ENCODE peak calls at places on chromosomes 13 and 19, in ten cellular contexts. O is OCI-LY7; Z is PC-3; U is A549; I is cardiac muscle cell; Y is fibroblast of lung; Q is stomach; C is CD8-positive, alpha-beta T cell; G is tibial nerve; M is left ventricle myocardium inferior. N is an unnamed sample.

GRCh38 chr19:41225238-41226052 is 6.4 kb downstream of the AXL start:
- DNase-seq in O (no peak), Z (peak), U (peak), I (peak), Y (peak), Q (peak), C (peak), G (peak), M (peak), N (no peak)

GRCh38 chr19:677601-678380 is 1.6 kb downstream of the FSTL3 start:
- DNase-seq in O (peak), Z (peak), U (peak), I (no peak), Y (peak), Q (no peak), C (no peak), G (no peak), M (no peak), N (no peak)

GRCh38 chr19:3366761-3367571 is 583 bp downstream of the NFIC start:
- DNase-seq in O (no peak), Z (peak), U (no peak), I (peak), Y (peak), Q (no peak), C (no peak), G (no peak), M (peak), N (peak)

GRCh38 chr13:109979186-109979585 is 192.8 kb upstream of the IRS2 start:
- DNase-seq in O (no peak), Z (peak), U (no peak), I (no peak), Y (no peak), Q (no peak), C (no peak), G (no peak), M (no peak), N (no peak)

GRCh38 chr19:22286151-22286810 is at the start of gene ZNF729:
- DNase-seq in O (no peak), Z (no peak), U (no peak), I (no peak), Y (no peak), Q (no peak), C (no peak), G (no peak), M (no peak), N (no peak)

GRCh38 chr19:3671680-3672574 is 28.3 kb downstream of the PIP5K1C start:
- DNase-seq in O (no peak), Z (no peak), U (no peak), I (no peak), Y (peak), Q (no peak), C (no peak), G (no peak), M (no peak), N (no peak)

GRCh38 chr19:7860166-7860901 is 13.9 kb downstream of the PRR36 start:
- DNase-seq in O (no peak), Z (no peak), U (no peak), I (no peak), Y (no peak), Q (no peak), C (no peak), G (no peak), M (no peak), N (no peak)

GRCh38 chr13:24650157-24650556 is 30.1 kb upstream of the ATP12A start:
- DNase-seq in O (no peak), Z (no peak), U (no peak), I (no peak), Y (peak), Q (no peak), C (no peak), G (no peak), M (no peak), N (no peak)

GRCh38 chr13:114264886-114265611 is 16.4 kb upstream of the UPF3A start:
- DNase-seq in O (no peak), Z (no peak), U (no peak), I (no peak), Y (peak), Q (no peak), C (no peak), G (no peak), M (no peak), N (no peak)

GRCh38 chr13:94813920-94814500 is 101.7 kb upstream of the SOX21 start:
- DNase-seq in O (no peak), Z (no peak), U (no peak), I (no peak), Y (no peak), Q (no peak), C (no peak), G (no peak), M (no peak), N (no peak)

GRCh38 chr19:42176649-42176989 is 40.9 kb downstream of the DEDD2 start:
- DNase-seq in O (no peak), Z (no peak), U (no peak), I (peak), Y (no peak), Q (peak), C (no peak), G (no peak), M (no peak), N (no peak)

GRCh38 chr19:29293292-29293691 is 80.3 kb upstream of the UQCRFS1 start:
- DNase-seq in O (no peak), Z (no peak), U (no peak), I (no peak), Y (no peak), Q (no peak), C (no peak), G (no peak), M (no peak), N (no peak)

GRCh38 chr19:14580623-14581237 is 2.2 kb upstream of the CLEC17A start:
- DNase-seq in O (peak), Z (no peak), U (no peak), I (no peak), Y (no peak), Q (no peak), C (no peak), G (no peak), M (no peak), N (no peak)

DNA sequence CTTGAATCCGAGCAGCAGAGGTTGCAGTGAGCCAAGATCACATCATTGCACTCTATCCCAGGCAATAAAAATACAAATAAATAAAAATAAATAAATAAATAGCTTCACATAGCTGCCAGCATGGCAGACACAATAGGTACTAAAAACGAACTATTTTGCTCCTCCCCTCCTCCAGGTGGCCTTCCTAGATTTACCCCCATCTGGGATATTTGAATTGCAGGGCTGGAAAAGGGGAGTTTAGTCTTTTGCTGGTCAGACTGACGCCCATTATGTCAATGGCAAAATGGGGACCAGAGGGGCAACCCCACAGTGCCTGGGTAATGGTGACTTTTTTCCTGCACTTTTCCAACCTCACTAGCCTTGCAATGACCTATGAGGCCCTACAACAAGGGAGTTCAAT is 640 bp upstream of the GMFG start:
- DNase-seq in O (no peak), Z (no peak), U (no peak), I (no peak), Y (no peak), Q (no peak), C (no peak), G (no peak), M (no peak), N (no peak)
- H3K27ac ChIP-seq in O (peak), Z (no peak), U (no peak), I (no peak), Y (no peak), Q (peak), C (peak), G (peak), M (peak), N (peak)

DNA sequence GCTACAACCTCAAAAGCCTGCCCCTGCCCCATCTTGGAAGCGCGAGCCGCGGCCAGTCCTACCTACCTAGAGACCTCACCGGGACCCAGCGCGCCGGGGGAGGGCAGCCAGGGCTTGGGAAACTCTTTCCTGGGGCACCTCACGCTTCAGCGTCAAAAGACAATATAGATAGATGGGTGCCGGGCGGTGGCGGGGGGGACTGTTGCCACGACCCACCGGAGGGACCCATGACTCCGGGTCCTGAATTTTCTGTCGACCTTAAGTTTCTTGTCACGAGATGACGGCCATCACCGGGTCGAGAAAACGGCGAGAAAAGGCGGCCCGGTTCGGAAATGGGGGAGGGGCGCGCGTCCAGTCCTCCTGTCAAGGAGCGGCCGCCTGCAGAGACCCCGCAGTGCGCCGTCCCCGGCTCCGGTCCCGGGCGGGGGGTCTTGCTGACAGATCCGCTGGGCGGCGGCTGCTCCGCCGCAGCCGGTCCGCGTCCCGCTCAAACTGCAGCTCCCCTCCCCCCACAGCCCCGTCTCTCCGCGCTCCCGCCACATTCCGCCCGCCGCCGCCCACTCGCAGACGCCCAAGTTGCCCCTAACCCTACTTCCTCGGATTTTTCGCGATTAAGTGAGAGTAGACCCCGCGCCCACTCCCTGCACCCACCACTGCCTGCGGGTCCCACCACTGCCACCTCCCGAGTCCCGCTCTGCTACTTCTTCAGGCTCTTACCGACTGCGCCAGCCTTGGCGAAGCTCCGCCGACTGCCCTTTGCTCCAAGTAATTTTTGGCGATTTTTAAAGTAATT is 66.1 kb downstream of the KCNRG start:
- DNase-seq in O (peak), Z (no peak), U (peak), I (peak), Y (no peak), Q (peak), C (peak), G (no peak), M (peak), N (no peak)
- TF ChIP-seq CTCF in O (peak), Z (peak), U (no peak), I (peak), Y (no peak), Q (no peak), C (peak), G (no peak), M (no peak), N (no peak)

GRCh38 chr13:44932171-44932849 is 57.0 kb downstream of the NUFIP1 start:
- DNase-seq in O (no peak), Z (peak), U (no peak), I (no peak), Y (peak), Q (no peak), C (no peak), G (no peak), M (no peak), N (no peak)
- H3K27ac ChIP-seq in O (no peak), Z (peak), U (peak), I (no peak), Y (peak), Q (peak), C (no peak), G (peak), M (peak), N (no peak)

GRCh38 chr19:18339703-18340102 is 695 bp upstream of the PGPEP1 start:
- DNase-seq in O (peak), Z (peak), U (peak), I (no peak), Y (no peak), Q (no peak), C (no peak), G (no peak), M (no peak), N (no peak)

GRCh38 chr19:18338471-18339001 is 1.9 kb upstream of the PGPEP1 start:
- DNase-seq in O (no peak), Z (no peak), U (no peak), I (no peak), Y (no peak), Q (no peak), C (no peak), G (no peak), M (no peak), N (no peak)

GRCh38 chr19:18340237-18340989 is at the start of gene PGPEP1:
- DNase-seq in O (peak), Z (peak), U (peak), I (peak), Y (peak), Q (peak), C (peak), G (peak), M (peak), N (peak)

GRCh38 chr19:18342090-18342632 is 1.8 kb downstream of the PGPEP1 start:
- DNase-seq in O (no peak), Z (no peak), U (no peak), I (no peak), Y (no peak), Q (no peak), C (no peak), G (no peak), M (no peak), N (no peak)

GRCh38 chr19:18340990-18341868 is 831 bp downstream of the PGPEP1 start:
- DNase-seq in O (peak), Z (peak), U (no peak), I (peak), Y (no peak), Q (peak), C (peak), G (peak), M (peak), N (peak)
- TF ChIP-seq CTCF in O (peak), Z (no peak), U (no peak), I (no peak), Y (no peak), Q (no peak), C (no peak), G (no peak), M (peak), N (no peak)

GRCh38 chr19:10963865-10964264 is 3.0 kb downstream of the SMARCA4 start:
- DNase-seq in O (no peak), Z (no peak), U (no peak), I (no peak), Y (no peak), Q (no peak), C (no peak), G (no peak), M (no peak), N (no peak)

GRCh38 chr19:10964903-10965302 is 4.1 kb downstream of the SMARCA4 start:
- DNase-seq in O (no peak), Z (no peak), U (no peak), I (no peak), Y (no peak), Q (no peak), C (no peak), G (no peak), M (no peak), N (no peak)

GRCh38 chr19:10965398-10965797 is 4.6 kb downstream of the SMARCA4 start:
- DNase-seq in O (no peak), Z (no peak), U (no peak), I (no peak), Y (no peak), Q (no peak), C (no peak), G (no peak), M (no peak), N (no peak)

GRCh38 chr19:10968527-10969081 is 7.8 kb downstream of the SMARCA4 start:
- DNase-seq in O (peak), Z (no peak), U (no peak), I (no peak), Y (no peak), Q (no peak), C (no peak), G (no peak), M (no peak), N (no peak)

GRCh38 chr19:10966809-10967208 is 6.0 kb downstream of the SMARCA4 start:
- DNase-seq in O (no peak), Z (no peak), U (no peak), I (no peak), Y (no peak), Q (no peak), C (no peak), G (no peak), M (no peak), N (no peak)
- H3K27ac ChIP-seq in O (peak), Z (no peak), U (no peak), I (no peak), Y (no peak), Q (no peak), C (no peak), G (no peak), M (no peak), N (no peak)

DNA sequence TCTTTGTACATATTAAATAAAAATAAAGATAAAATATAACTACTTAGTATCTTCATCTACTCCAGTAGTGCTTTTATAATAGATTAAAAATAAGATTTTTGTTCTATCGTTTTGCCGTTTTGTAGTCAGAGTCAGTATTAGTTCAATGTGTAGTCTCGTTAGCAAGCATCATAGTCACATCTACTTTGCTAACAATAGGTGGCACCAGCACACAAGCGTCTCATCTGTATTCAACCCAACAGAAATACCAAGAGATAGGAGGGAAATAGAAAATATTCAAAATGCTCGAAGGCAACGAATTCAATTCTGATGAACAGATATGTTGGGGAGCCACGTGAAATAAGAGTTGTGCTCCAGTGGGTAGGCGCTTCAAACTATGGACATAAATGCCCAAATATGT is 21.4 kb upstream of the MICU2 start:
- DNase-seq in O (peak), Z (peak), U (peak), I (no peak), Y (peak), Q (no peak), C (no peak), G (no peak), M (no peak), N (peak)
- TF ChIP-seq CTCF in O (peak), Z (peak), U (peak), I (peak), Y (peak), Q (no peak), C (peak), G (no peak), M (peak), N (peak)

DNA sequence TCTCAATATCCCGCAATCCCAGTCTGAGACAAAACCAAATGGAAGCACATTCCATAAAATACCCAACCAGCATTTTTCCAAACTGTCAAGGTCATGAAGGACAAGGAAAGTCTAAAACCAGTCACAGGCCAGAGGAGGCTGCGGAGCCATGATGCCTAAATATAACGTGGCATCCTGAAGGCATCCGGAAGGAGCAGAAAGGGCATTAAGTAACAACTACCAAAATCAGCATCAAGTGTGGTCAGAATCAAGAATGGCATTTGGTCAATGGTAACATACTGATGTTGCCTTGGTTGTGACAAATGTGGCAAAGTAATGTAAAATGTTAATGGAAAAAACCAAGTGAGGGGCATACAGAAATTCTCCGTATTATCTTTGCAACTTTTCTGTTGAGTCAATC is 3.5 kb upstream of the ATF5 start:
- DNase-seq in O (no peak), Z (no peak), U (no peak), I (no peak), Y (no peak), Q (no peak), C (no peak), G (no peak), M (no peak), N (no peak)
- H3K27ac ChIP-seq in O (peak), Z (no peak), U (no peak), I (no peak), Y (no peak), Q (no peak), C (no peak), G (no peak), M (no peak), N (no peak)

DNA sequence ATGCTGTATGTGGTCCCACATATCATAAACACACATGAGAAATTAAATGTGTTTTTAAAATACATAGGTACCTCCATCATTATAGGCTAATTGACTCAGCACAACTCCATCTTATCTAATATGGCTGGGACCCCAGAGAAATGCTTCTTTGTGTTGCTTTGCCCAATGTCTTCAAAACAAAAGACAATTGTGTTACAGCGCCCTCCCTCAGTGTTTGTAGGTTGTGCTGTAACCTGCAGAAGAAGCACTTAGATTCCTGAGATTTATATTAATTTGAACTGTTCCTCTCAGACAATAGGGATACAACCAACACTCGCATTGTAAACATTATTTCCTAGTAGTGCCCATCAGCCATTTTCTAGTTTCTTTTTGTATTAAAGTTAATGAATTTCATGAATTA is 303.4 kb downstream of the MZT1 start:
- DNase-seq in O (no peak), Z (no peak), U (no peak), I (no peak), Y (no peak), Q (no peak), C (no peak), G (no peak), M (no peak), N (no peak)
- TF ChIP-seq CTCF in O (no peak), Z (no peak), U (no peak), I (no peak), Y (no peak), Q (no peak), C (no peak), G (no peak), M (no peak), N (no peak)

N was measured in HL-60.